ENCODE peak calls at places on chromosomes 12 and 14, in six cellular contexts. V, F, N, P, H and U are unnamed samples.

GRCh38 chr12:127550271-127550670 is 716.7 kb upstream of the TMEM132C start:
- DNase-seq in V (no peak), F (no peak), N (no peak), P (peak; percentile 82), H (no peak), U (no peak)

GRCh38 chr12:89051065-89051677 is 301.1 kb downstream of the DUSP6 start:
- DNase-seq in V (no peak), F (no peak), N (no peak), P (peak; percentile 77), H (no peak), U (peak; percentile 86)

GRCh38 chr14:54366726-54367707 is 29.8 kb upstream of the CDKN3 start:
- DNase-seq in V (peak; percentile 41), F (peak; percentile 17), N (no peak), P (peak; percentile 69), H (no peak), U (peak; percentile 72)

GRCh38 chr12:87802721-87803011 is 226.5 kb downstream of the C12orf50 start:
- DNase-seq in V (no peak), F (no peak), N (no peak), P (no peak), H (no peak), U (no peak)

GRCh38 chr12:32483499-32483898 is 84.1 kb downstream of the FGD4 start:
- DNase-seq in V (no peak), F (no peak), N (no peak), P (no peak), H (no peak), U (no peak)

GRCh38 chr14:23154876-23155587 is 28.4 kb downstream of the SLC7A8 start:
- DNase-seq in V (peak; percentile 61), F (peak; percentile 80), N (peak; percentile 88), P (peak; percentile 95), H (peak; percentile 42), U (peak; percentile 92)

GRCh38 chr12:46556820-46557524 is 184.4 kb upstream of the SLC38A2 start:
- DNase-seq in V (no peak), F (no peak), N (no peak), P (peak; percentile 97), H (no peak), U (no peak)

GRCh38 chr12:50848963-50849362 is 6.2 kb downstream of the TMPRSS12 start:
- DNase-seq in V (no peak), F (no peak), N (no peak), P (no peak), H (no peak), U (no peak)

GRCh38 chr12:80269953-80270552 is 170.7 kb downstream of the OTOGL start:
- DNase-seq in V (no peak), F (no peak), N (no peak), P (peak; percentile 67), H (no peak), U (peak; percentile 67)

GRCh38 chr12:110555509-110556406 is 27.4 kb downstream of the PPTC7 start:
- DNase-seq in V (no peak), F (no peak), N (no peak), P (peak; percentile 84), H (no peak), U (peak; percentile 55)

GRCh38 chr12:102847131-102847530 is 69.9 kb downstream of the PAH start:
- DNase-seq in V (no peak), F (no peak), N (no peak), P (peak; percentile 9), H (no peak), U (no peak)

GRCh38 chr12:57498143-57498524 is 10.3 kb downstream of the MARS1 start:
- DNase-seq in V (no peak), F (no peak), N (no peak), P (no peak), H (no peak), U (no peak)

GRCh38 chr12:57500213-57500612 is 12.3 kb downstream of the MARS1 start:
- DNase-seq in V (no peak), F (no peak), N (no peak), P (no peak), H (no peak), U (no peak)

GRCh38 chr12:57498571-57498970 is 10.7 kb downstream of the MARS1 start:
- DNase-seq in V (no peak), F (no peak), N (no peak), P (no peak), H (no peak), U (no peak)

GRCh38 chr12:57497223-57498142 is 9.6 kb downstream of the MARS1 start:
- DNase-seq in V (no peak), F (no peak), N (no peak), P (no peak), H (no peak), U (no peak)

DNA sequence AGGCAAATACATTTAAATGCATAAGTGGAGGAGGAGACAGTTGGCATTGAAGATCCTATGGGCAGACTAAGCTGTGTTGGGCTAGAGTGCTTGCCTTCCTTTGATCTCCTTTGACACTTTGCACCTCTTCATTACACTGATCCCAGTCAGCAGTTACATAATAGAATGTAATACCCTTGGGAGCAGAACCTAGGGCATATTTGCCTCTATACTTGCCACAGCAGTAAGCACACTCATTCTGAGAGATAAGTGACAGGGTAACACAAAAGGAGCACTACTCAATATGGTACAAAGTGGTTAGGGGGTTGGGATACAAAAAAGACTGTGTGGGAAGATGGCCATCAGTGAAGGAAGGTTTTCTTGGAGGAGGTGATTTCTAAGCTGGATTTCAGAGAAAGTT is 9.0 kb downstream of the MARS1 start:
- DNase-seq in V (no peak), F (no peak), N (no peak), P (no peak), H (no peak), U (no peak)
- H3K36me3 ChIP-seq in V (peaks cover 29% of the 10 kb centered on the region), F (no peaks in the 10 kb centered on the region), N (no peaks in the 10 kb centered on the region), P (peaks cover 64% of the 10 kb centered on the region), H (peaks cover 5% of the 10 kb centered on the region), U (peaks cover 66% of the 10 kb centered on the region)

GRCh38 chr12:121237415-121237814 is 27.5 kb downstream of the P2RX4 start:
- DNase-seq in V (no peak), F (no peak), N (no peak), P (no peak), H (no peak), U (no peak)
- H3K36me3 ChIP-seq in V (peaks cover 9% of the 10 kb centered on the region), F (peaks cover 8% of the 10 kb centered on the region), N (no peaks in the 10 kb centered on the region), P (peaks cover 7% of the 10 kb centered on the region), H (peaks cover 4% of the 10 kb centered on the region), U (peaks cover 7% of the 10 kb centered on the region)

GRCh38 chr12:6386522-6386921 is 2.6 kb downstream of the LTBR start:
- DNase-seq in V (no peak), F (no peak), N (no peak), P (no peak), H (no peak), U (no peak)
- H3K36me3 ChIP-seq in V (peaks cover 21% of the 10 kb centered on the region), F (no peaks in the 10 kb centered on the region), N (no peaks in the 10 kb centered on the region), P (peaks cover 35% of the 10 kb centered on the region), H (peaks cover 19% of the 10 kb centered on the region), U (no peaks in the 10 kb centered on the region)

DNA sequence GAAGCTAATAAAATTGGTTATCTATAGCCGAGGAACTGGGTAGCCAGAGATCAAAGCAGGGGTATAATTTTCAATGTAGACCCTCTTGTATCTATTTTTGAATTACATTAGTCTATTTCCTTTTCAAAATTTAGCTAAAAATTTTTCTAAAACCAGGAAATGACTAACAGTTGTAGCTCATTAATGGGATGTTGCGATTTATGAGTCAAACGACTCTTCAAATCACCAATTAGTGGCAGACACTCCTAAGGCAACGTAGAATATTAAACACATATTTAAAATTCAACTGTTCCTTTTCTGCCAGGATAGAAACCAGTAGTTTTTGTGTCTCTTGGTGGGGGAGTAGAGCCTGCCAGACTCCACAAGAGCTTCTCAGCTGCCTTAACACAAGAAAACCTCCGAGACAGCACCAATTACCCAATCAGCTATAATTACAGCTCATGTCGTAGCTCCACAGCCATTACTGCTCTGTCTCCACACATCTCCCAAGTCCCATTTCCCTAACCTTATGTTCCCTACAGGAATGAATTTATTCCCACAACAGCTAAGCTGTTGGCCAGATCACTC is 26.9 kb downstream of the GCN1 start:
- DNase-seq in V (no peak), F (no peak), N (no peak), P (peak; percentile 39), H (no peak), U (peak; percentile 88)
- H3K36me3 ChIP-seq in V (peaks cover 76% of the 10 kb centered on the region), F (peaks cover 15% of the 10 kb centered on the region), N (no peaks in the 10 kb centered on the region), P (peaks cover 62% of the 10 kb centered on the region), H (peaks cover 33% of the 10 kb centered on the region), U (peaks cover 71% of the 10 kb centered on the region)

GRCh38 chr12:112178796-112179195 is 53.4 kb downstream of the TRAFD1 start:
- DNase-seq in V (no peak), F (no peak), N (no peak), P (no peak), H (no peak), U (no peak)
- H3K36me3 ChIP-seq in V (peaks cover 40% of the 10 kb centered on the region), F (peaks cover 11% of the 10 kb centered on the region), N (no peaks in the 10 kb centered on the region), P (peaks cover 4% of the 10 kb centered on the region), H (peaks cover 10% of the 10 kb centered on the region), U (peaks cover 4% of the 10 kb centered on the region)

DNA sequence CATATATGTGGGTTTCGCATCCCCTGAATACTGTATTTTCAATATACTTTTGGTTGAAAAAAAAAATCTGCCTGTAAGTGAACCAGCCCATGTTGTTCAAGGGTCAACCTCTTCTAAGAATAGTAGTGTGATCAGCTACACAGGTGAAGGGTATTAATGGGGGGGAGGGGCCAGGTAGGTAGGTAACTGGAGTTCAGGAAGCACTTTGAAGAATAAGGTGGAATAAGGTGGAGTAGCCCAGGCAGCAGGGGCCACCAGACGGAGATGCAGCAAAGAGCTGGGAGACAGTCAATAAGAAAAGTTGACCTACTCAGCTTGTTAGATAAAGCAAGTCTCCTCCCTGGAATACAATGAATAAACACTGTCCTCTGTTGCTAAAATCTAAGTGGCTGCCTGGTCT is 9.3 kb downstream of the LDHB start:
- DNase-seq in V (no peak), F (no peak), N (no peak), P (no peak), H (no peak), U (no peak)
- H3K36me3 ChIP-seq in V (peaks cover 19% of the 10 kb centered on the region), F (no peaks in the 10 kb centered on the region), N (no peaks in the 10 kb centered on the region), P (peaks cover 69% of the 10 kb centered on the region), H (no peaks in the 10 kb centered on the region), U (peaks cover 93% of the 10 kb centered on the region)

DNA sequence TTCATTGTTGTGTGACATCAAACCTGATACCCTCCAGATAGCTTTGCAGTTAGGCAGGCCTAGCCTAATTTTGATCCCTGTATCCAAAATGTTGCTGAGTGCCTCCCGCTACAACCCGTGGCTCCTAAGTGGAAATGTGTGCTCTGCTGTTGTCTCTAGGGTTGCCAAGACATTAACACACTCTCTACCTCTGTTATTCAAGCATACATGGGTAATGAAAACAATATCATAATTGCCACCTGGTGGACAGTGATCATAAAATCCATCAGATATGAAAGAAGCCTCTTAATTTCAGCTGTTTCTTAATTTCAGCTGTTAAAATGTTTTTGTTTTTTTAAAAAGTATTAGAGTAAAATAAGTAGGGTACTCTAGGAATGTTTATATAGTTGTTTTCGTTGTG is 93.5 kb downstream of the PLEKHA5 start:
- DNase-seq in V (no peak), F (no peak), N (no peak), P (peak; percentile 39), H (no peak), U (peak; percentile 23)
- H3K36me3 ChIP-seq in V (no peaks in the 10 kb centered on the region), F (no peaks in the 10 kb centered on the region), N (no peaks in the 10 kb centered on the region), P (no peaks in the 10 kb centered on the region), H (no peaks in the 10 kb centered on the region), U (no peaks in the 10 kb centered on the region)